ENCODE peak calls at places on chromosomes 6 and 20, in five cellular contexts. E is ovary, G is breast epithelium, R is brain microvascular endothelial cell, V is progenitor cell of endocrine pancreas. S is an unnamed sample.

GRCh38 chr6:160036790-160037206 is 67.9 kb downstream of the IGF2R start:
- DNase-seq in G (no peak), E (no peak), V (no peak), R (peak), S (no peak)

GRCh38 chr20:623041-623440 is 12.9 kb upstream of the TCF15 start:
- DNase-seq in E (no peak), G (no peak), R (no peak), V (no peak), S (no peak)

GRCh38 chr6:157556671-157557430 is 175.9 kb downstream of the ZDHHC14 start:
- DNase-seq in V (no peak), G (no peak), R (no peak), E (no peak), S (peak)

GRCh38 chr6:12258191-12258590 is 32.0 kb upstream of the EDN1 start:
- DNase-seq in E (no peak), G (no peak), V (no peak), R (no peak), S (no peak)

GRCh38 chr6:11425876-11426275 is 111.7 kb upstream of the TMEM170B start:
- DNase-seq in E (no peak), V (no peak), G (no peak), R (no peak), S (no peak)

GRCh38 chr6:14275493-14275851 is 157.9 kb downstream of the CD83 start:
- DNase-seq in G (no peak), E (peak), R (no peak), V (no peak), S (no peak)

GRCh38 chr20:35264755-35265154 is 13.2 kb downstream of the MMP24OS start:
- DNase-seq in E (no peak), V (no peak), R (no peak), G (peak), S (no peak)

GRCh38 chr6:168181776-168182765 is 103.1 kb upstream of the FRMD1 start:
- DNase-seq in G (no peak), V (no peak), R (no peak), E (no peak), S (no peak)

GRCh38 chr6:158047120-158047518 is 65.5 kb downstream of the SYNJ2 start:
- DNase-seq in R (peak), E (no peak), V (no peak), G (no peak), S (no peak)

GRCh38 chr20:38321959-38322598 is 18.1 kb downstream of the BPI start:
- DNase-seq in R (peak), G (peak), V (no peak), E (peak), S (no peak)
- TF ChIP-seq CTCF in R (peak), G (peak), V (peak), E (peak), S (no peak)

GRCh38 chr6:107082045-107082444 is 33.3 kb downstream of the BEND3 start:
- DNase-seq in R (no peak), G (no peak), V (no peak), E (no peak), S (no peak)
- TF ChIP-seq CTCF in R (no peak), G (no peak), V (no peak), E (no peak), S (no peak)

GRCh38 chr20:5825136-5825719 is 75.0 kb downstream of the SHLD1 start:
- DNase-seq in E (no peak), V (no peak), R (no peak), G (no peak), S (no peak)
- TF ChIP-seq CTCF in E (no peak), V (no peak), R (peak), G (no peak), S (no peak)

DNA sequence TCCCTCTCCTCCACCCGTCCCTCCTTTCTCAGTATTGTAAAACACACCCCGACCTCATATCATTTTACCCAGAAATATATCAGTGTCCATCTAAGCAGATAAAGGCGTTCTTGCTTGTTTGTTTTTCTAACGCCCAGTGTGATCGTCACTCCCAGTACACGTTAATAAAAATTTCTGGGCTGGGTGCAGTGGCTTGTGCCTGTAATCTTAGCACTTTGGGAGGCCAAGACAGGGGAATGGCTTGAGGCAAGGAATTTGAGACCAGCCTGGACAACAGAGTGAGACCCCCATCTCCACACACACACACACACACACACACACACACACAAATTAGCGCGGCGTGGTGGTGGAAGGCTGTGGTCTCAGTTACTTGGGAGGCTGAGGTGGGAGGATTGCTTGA is 24.4 kb upstream of the TFAP2C start:
- DNase-seq in G (no peak), E (no peak), R (no peak), V (no peak), S (no peak)
- TF ChIP-seq CTCF in G (no peak), E (no peak), R (no peak), V (no peak), S (no peak)

GRCh38 chr20:10051185-10051584 is 16.4 kb downstream of the ANKEF1 start:
- DNase-seq in V (no peak), E (no peak), G (no peak), R (no peak), S (no peak)

GRCh38 chr20:10047427-10047826 is 12.6 kb downstream of the ANKEF1 start:
- DNase-seq in G (no peak), V (no peak), E (no peak), R (no peak), S (no peak)
- TF ChIP-seq CTCF in G (no peak), V (peak), E (no peak), R (peak), S (no peak)

GRCh38 chr20:1931830-1932229 is 36.6 kb downstream of the SIRPA start:
- DNase-seq in E (no peak), R (no peak), G (no peak), V (no peak), S (no peak)
- TF ChIP-seq CTCF in E (no peak), R (no peak), G (no peak), V (no peak), S (no peak)

GRCh38 chr6:117411474-117411873 is 14.3 kb downstream of the ROS1 start:
- DNase-seq in R (no peak), G (no peak), E (no peak), V (no peak), S (no peak)
- TF ChIP-seq CTCF in R (no peak), G (no peak), E (no peak), V (no peak), S (no peak)

GRCh38 chr6:84274856-84275255 is 47.4 kb upstream of the CEP162 start:
- DNase-seq in R (no peak), V (no peak), E (no peak), G (no peak), S (no peak)

GRCh38 chr6:84271086-84271716 is 43.8 kb upstream of the CEP162 start:
- DNase-seq in R (no peak), E (no peak), V (no peak), G (no peak), S (no peak)

GRCh38 chr6:84268781-84269180 is 41.3 kb upstream of the CEP162 start:
- DNase-seq in R (no peak), V (no peak), G (no peak), E (no peak), S (no peak)

GRCh38 chr6:84269947-84270733 is 42.7 kb upstream of the CEP162 start:
- DNase-seq in G (no peak), R (peak), V (no peak), E (no peak), S (no peak)

DNA sequence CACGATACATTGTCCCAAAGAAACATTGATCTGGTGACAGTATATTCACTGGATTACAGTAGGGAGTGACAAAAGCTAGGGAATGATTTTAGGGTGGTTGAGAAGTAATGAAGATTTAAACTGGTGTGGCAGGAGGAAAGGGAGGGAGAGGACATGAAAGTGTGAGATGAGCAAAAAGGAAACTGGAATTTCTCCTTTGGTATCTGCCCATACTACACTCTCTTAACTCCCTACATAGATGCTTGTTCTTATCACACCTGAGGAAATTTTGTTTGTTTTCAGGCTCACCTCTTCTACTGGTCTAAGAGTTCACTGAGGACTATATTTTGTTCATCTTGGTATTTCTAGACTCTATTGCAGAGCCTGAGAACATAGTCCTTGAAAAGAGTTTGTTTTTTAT is 44.9 kb upstream of the CEP162 start:
- DNase-seq in G (no peak), E (no peak), R (no peak), V (no peak), S (no peak)
- TF ChIP-seq CTCF in G (no peak), E (no peak), R (no peak), V (no peak), S (no peak)

GRCh38 chr6:2158596-2159271 is 86.7 kb downstream of the GMDS start:
- DNase-seq in V (no peak), R (no peak), E (no peak), G (no peak), S (no peak)
- TF ChIP-seq CTCF in V (peak), R (peak), E (no peak), G (no peak), S (no peak)